ENCODE peak calls at places on chromosomes 16 and 17, in nine cellular contexts. One of them, this sample, is unnamed.

GRCh38 chr17:54435966-54436365 is 464.7 kb upstream of the TOM1L1 start:
- DNase-seq in neural progenitor cell: no peak
- DNase-seq in nephron progenitor cell: peak
- DNase-seq in Caco-2: no peak
- DNase-seq in dorsolateral prefrontal cortex: no peak
- DNase-seq in progenitor cell of endocrine pancreas: no peak
- DNase-seq in H9: peak
- DNase-seq in adrenal gland: no peak
- DNase-seq in breast epithelium: no peak
- DNase-seq in this sample: no peak

GRCh38 chr16:56479469-56479868 is 28.1 kb downstream of the OGFOD1 start:
- DNase-seq in neural progenitor cell: no peak
- DNase-seq in nephron progenitor cell: no peak
- DNase-seq in Caco-2: no peak
- DNase-seq in dorsolateral prefrontal cortex: no peak
- DNase-seq in progenitor cell of endocrine pancreas: no peak
- DNase-seq in H9: peak
- DNase-seq in adrenal gland: no peak
- DNase-seq in breast epithelium: no peak
- DNase-seq in this sample: no peak

GRCh38 chr17:76080207-76080933 is 1.4 kb downstream of the ZACN start:
- DNase-seq in neural progenitor cell: peak
- DNase-seq in nephron progenitor cell: peak
- DNase-seq in Caco-2: no peak
- DNase-seq in dorsolateral prefrontal cortex: no peak
- DNase-seq in progenitor cell of endocrine pancreas: no peak
- DNase-seq in H9: peak
- DNase-seq in adrenal gland: no peak
- DNase-seq in breast epithelium: no peak
- DNase-seq in this sample: no peak

GRCh38 chr17:47621293-47622178 is 28.2 kb upstream of the KPNB1 start:
- DNase-seq in neural progenitor cell: peak
- DNase-seq in nephron progenitor cell: peak
- DNase-seq in Caco-2: peak
- DNase-seq in dorsolateral prefrontal cortex: peak
- DNase-seq in progenitor cell of endocrine pancreas: no peak
- DNase-seq in H9: peak
- DNase-seq in adrenal gland: peak
- DNase-seq in breast epithelium: peak
- DNase-seq in this sample: peak

GRCh38 chr17:31858647-31859486 is at the start of gene COPRS:
- DNase-seq in neural progenitor cell: peak
- DNase-seq in nephron progenitor cell: peak
- DNase-seq in Caco-2: peak
- DNase-seq in dorsolateral prefrontal cortex: peak
- DNase-seq in progenitor cell of endocrine pancreas: peak
- DNase-seq in H9: peak
- DNase-seq in adrenal gland: peak
- DNase-seq in breast epithelium: peak
- DNase-seq in this sample: peak

GRCh38 chr17:52636443-52636842 is 477.9 kb upstream of the CA10 start:
- DNase-seq in neural progenitor cell: no peak
- DNase-seq in nephron progenitor cell: no peak
- DNase-seq in Caco-2: no peak
- DNase-seq in dorsolateral prefrontal cortex: no peak
- DNase-seq in progenitor cell of endocrine pancreas: no peak
- DNase-seq in H9: no peak
- DNase-seq in adrenal gland: no peak
- DNase-seq in breast epithelium: no peak
- DNase-seq in this sample: no peak

GRCh38 chr16:57000271-57001025 is 11.1 kb downstream of the NLRC5 start:
- DNase-seq in neural progenitor cell: no peak
- DNase-seq in nephron progenitor cell: no peak
- DNase-seq in Caco-2: no peak
- DNase-seq in dorsolateral prefrontal cortex: no peak
- DNase-seq in progenitor cell of endocrine pancreas: no peak
- DNase-seq in H9: no peak
- DNase-seq in adrenal gland: peak
- DNase-seq in breast epithelium: no peak
- DNase-seq in this sample: no peak

GRCh38 chr17:80825471-80826345 is 165.9 kb upstream of the CHMP6 start:
- DNase-seq in neural progenitor cell: no peak
- DNase-seq in nephron progenitor cell: no peak
- DNase-seq in Caco-2: peak
- DNase-seq in dorsolateral prefrontal cortex: no peak
- DNase-seq in progenitor cell of endocrine pancreas: no peak
- DNase-seq in H9: no peak
- DNase-seq in adrenal gland: no peak
- DNase-seq in breast epithelium: no peak
- DNase-seq in this sample: no peak

GRCh38 chr17:66964930-66965800 is 658 bp downstream of the CACNG4 start:
- DNase-seq in neural progenitor cell: peak
- DNase-seq in nephron progenitor cell: peak
- DNase-seq in Caco-2: peak
- DNase-seq in dorsolateral prefrontal cortex: no peak
- DNase-seq in progenitor cell of endocrine pancreas: peak
- DNase-seq in H9: peak
- DNase-seq in adrenal gland: no peak
- DNase-seq in breast epithelium: peak
- DNase-seq in this sample: no peak

GRCh38 chr17:58329808-58330543 is 1.4 kb upstream of the TSPOAP1 start:
- DNase-seq in neural progenitor cell: no peak
- DNase-seq in nephron progenitor cell: no peak
- DNase-seq in Caco-2: no peak
- DNase-seq in dorsolateral prefrontal cortex: no peak
- DNase-seq in progenitor cell of endocrine pancreas: no peak
- DNase-seq in H9: no peak
- DNase-seq in adrenal gland: no peak
- DNase-seq in breast epithelium: no peak
- DNase-seq in this sample: no peak

GRCh38 chr16:56625140-56625942 is at the start of gene MT1E:
- DNase-seq in neural progenitor cell: peak
- DNase-seq in nephron progenitor cell: peak
- DNase-seq in Caco-2: no peak
- DNase-seq in dorsolateral prefrontal cortex: peak
- DNase-seq in progenitor cell of endocrine pancreas: no peak
- DNase-seq in H9: no peak
- DNase-seq in adrenal gland: peak
- DNase-seq in breast epithelium: peak
- DNase-seq in this sample: peak

GRCh38 chr17:13462161-13462560 is 139.6 kb downstream of the HS3ST3A1 start:
- DNase-seq in neural progenitor cell: no peak
- DNase-seq in nephron progenitor cell: no peak
- DNase-seq in Caco-2: no peak
- DNase-seq in dorsolateral prefrontal cortex: no peak
- DNase-seq in progenitor cell of endocrine pancreas: no peak
- DNase-seq in H9: no peak
- DNase-seq in adrenal gland: no peak
- DNase-seq in breast epithelium: no peak
- DNase-seq in this sample: no peak

GRCh38 chr16:90018297-90019200 is 707 bp downstream of the DBNDD1 start:
- DNase-seq in neural progenitor cell: peak
- DNase-seq in nephron progenitor cell: peak
- DNase-seq in Caco-2: peak
- DNase-seq in dorsolateral prefrontal cortex: no peak
- DNase-seq in progenitor cell of endocrine pancreas: peak
- DNase-seq in H9: peak
- DNase-seq in adrenal gland: peak
- DNase-seq in breast epithelium: no peak
- DNase-seq in this sample: no peak

GRCh38 chr17:77375917-77376651 is 235.3 kb downstream of the SEC14L1 start:
- DNase-seq in neural progenitor cell: peak
- DNase-seq in nephron progenitor cell: peak
- DNase-seq in Caco-2: no peak
- DNase-seq in dorsolateral prefrontal cortex: no peak
- DNase-seq in progenitor cell of endocrine pancreas: no peak
- DNase-seq in H9: peak
- DNase-seq in adrenal gland: peak
- DNase-seq in breast epithelium: peak
- DNase-seq in this sample: no peak

GRCh38 chr16:14444979-14445810 is 184.9 kb downstream of the PARN start:
- DNase-seq in neural progenitor cell: no peak
- DNase-seq in nephron progenitor cell: no peak
- DNase-seq in Caco-2: no peak
- DNase-seq in dorsolateral prefrontal cortex: no peak
- DNase-seq in progenitor cell of endocrine pancreas: no peak
- DNase-seq in H9: no peak
- DNase-seq in adrenal gland: peak
- DNase-seq in breast epithelium: no peak
- DNase-seq in this sample: no peak
- TF ChIP-seq CTCF in neural progenitor cell: no peak
- TF ChIP-seq CTCF in nephron progenitor cell: no peak
- TF ChIP-seq CTCF in Caco-2: no peak
- TF ChIP-seq CTCF in dorsolateral prefrontal cortex: no peak
- TF ChIP-seq CTCF in progenitor cell of endocrine pancreas: no peak
- TF ChIP-seq CTCF in H9: no peak
- TF ChIP-seq CTCF in adrenal gland: no peak
- TF ChIP-seq CTCF in breast epithelium: no peak
- TF ChIP-seq CTCF in this sample: no peak

GRCh38 chr16:14309001-14309886 is 238.1 kb downstream of the MRTFB start:
- DNase-seq in neural progenitor cell: peak
- DNase-seq in nephron progenitor cell: no peak
- DNase-seq in Caco-2: peak
- DNase-seq in dorsolateral prefrontal cortex: no peak
- DNase-seq in progenitor cell of endocrine pancreas: peak
- DNase-seq in H9: peak
- DNase-seq in adrenal gland: no peak
- DNase-seq in breast epithelium: peak
- DNase-seq in this sample: no peak
- TF ChIP-seq CTCF in neural progenitor cell: peak
- TF ChIP-seq CTCF in nephron progenitor cell: no peak
- TF ChIP-seq CTCF in Caco-2: no peak
- TF ChIP-seq CTCF in dorsolateral prefrontal cortex: no peak
- TF ChIP-seq CTCF in progenitor cell of endocrine pancreas: peak
- TF ChIP-seq CTCF in H9: peak
- TF ChIP-seq CTCF in adrenal gland: no peak
- TF ChIP-seq CTCF in breast epithelium: no peak
- TF ChIP-seq CTCF in this sample: no peak

GRCh38 chr17:6290488-6291196 is 144.3 kb downstream of the AIPL1 start:
- DNase-seq in neural progenitor cell: no peak
- DNase-seq in nephron progenitor cell: no peak
- DNase-seq in Caco-2: no peak
- DNase-seq in dorsolateral prefrontal cortex: no peak
- DNase-seq in progenitor cell of endocrine pancreas: no peak
- DNase-seq in H9: no peak
- DNase-seq in adrenal gland: no peak
- DNase-seq in breast epithelium: no peak
- DNase-seq in this sample: no peak

DNA sequence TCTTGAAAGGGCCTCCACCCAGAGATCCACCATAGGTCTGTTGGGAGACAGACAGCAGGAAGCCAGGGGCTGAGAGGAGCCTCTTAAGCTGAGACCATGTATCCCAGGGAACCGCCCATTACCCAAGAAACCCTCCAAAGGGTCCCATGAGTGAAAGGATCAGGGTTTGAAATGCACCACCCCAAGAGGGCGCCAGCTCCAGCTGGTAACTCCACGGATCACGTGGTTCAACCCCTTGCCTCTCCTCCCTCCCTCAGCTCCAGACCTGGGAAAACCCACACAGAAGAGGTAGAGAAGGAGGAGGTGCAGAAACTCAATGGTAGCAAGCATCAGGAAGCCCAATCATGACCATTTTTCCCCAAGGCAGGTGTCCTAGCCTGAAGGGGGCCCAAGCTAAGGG is 148.7 kb downstream of the AIPL1 start:
- DNase-seq in neural progenitor cell: no peak
- DNase-seq in nephron progenitor cell: no peak
- DNase-seq in Caco-2: no peak
- DNase-seq in dorsolateral prefrontal cortex: no peak
- DNase-seq in progenitor cell of endocrine pancreas: no peak
- DNase-seq in H9: peak
- DNase-seq in adrenal gland: no peak
- DNase-seq in breast epithelium: no peak
- DNase-seq in this sample: no peak
- TF ChIP-seq CTCF in neural progenitor cell: peak
- TF ChIP-seq CTCF in nephron progenitor cell: no peak
- TF ChIP-seq CTCF in Caco-2: peak
- TF ChIP-seq CTCF in dorsolateral prefrontal cortex: no peak
- TF ChIP-seq CTCF in progenitor cell of endocrine pancreas: no peak
- TF ChIP-seq CTCF in H9: peak
- TF ChIP-seq CTCF in adrenal gland: no peak
- TF ChIP-seq CTCF in breast epithelium: no peak
- TF ChIP-seq CTCF in this sample: no peak

DNA sequence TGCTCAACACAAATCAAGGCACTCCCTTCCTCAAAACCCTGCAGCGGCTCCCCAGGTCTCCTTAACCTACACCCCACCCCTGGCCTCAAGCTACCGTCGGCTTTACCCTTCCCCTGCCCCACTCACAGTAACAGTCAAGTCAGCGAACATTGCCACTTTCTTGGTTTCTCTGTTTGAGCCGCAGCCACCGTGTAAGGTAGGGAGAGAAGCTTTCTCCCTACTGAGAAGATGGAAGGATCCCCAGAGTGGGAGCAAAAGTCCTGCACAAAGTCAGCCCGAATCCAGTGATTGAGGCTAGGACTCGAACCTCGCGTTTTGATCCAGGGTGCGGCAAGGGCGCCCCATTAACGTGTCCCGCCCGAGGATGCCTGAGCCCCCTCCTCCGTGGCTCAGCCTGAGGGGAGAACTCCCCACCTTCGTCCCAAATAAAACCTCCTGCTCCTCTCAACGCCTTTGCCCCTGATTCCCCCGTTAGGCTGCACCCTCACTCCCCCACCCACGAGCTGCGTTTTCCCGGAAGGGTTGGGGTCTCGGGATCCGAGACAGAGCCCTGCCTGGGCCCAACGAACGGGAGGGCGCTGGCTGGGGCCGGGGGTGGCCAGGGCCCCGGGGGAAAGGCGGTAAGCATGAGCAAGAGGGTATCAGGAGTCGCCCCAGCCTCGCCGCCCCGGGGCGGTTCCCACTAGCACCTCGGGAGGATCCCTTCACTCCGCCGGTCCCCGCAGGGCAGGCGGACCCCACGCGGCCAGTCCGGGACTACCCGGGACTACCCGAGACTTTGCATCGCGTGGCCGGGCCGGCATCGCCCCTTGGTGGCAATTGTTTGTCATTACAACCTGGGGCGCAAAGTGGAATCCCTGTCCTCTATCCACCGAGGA is 9.9 kb upstream of the NAGS start:
- DNase-seq in neural progenitor cell: peak
- DNase-seq in nephron progenitor cell: peak
- DNase-seq in Caco-2: peak
- DNase-seq in dorsolateral prefrontal cortex: peak
- DNase-seq in progenitor cell of endocrine pancreas: peak
- DNase-seq in H9: peak
- DNase-seq in adrenal gland: peak
- DNase-seq in breast epithelium: peak
- DNase-seq in this sample: no peak
- TF ChIP-seq CTCF in neural progenitor cell: peak
- TF ChIP-seq CTCF in nephron progenitor cell: peak
- TF ChIP-seq CTCF in Caco-2: peak
- TF ChIP-seq CTCF in dorsolateral prefrontal cortex: peak
- TF ChIP-seq CTCF in progenitor cell of endocrine pancreas: peak
- TF ChIP-seq CTCF in H9: peak
- TF ChIP-seq CTCF in adrenal gland: peak
- TF ChIP-seq CTCF in breast epithelium: peak
- TF ChIP-seq CTCF in this sample: no peak

DNA sequence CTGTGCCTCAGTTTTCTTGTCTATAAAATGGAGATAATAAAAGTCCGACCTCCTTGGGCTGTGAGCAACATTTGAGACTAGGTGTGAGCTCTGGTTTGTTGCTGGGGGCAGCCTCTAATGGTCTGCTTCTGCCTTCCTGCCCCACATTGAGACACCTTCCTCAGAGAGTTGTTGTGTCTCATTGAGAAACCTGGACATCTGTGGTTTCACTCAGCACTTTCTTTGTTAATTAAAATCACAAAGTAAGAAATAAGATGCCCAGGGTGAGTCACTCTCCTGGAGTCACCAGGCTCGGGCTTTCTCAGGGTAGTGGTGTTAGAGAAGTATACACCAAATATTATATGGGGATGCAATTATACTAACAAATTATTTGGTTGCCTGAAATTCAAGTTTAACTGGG is 389.2 kb upstream of the SALL1 start:
- DNase-seq in neural progenitor cell: no peak
- DNase-seq in nephron progenitor cell: no peak
- DNase-seq in Caco-2: no peak
- DNase-seq in dorsolateral prefrontal cortex: no peak
- DNase-seq in progenitor cell of endocrine pancreas: no peak
- DNase-seq in H9: no peak
- DNase-seq in adrenal gland: no peak
- DNase-seq in breast epithelium: no peak
- DNase-seq in this sample: no peak
- TF ChIP-seq CTCF in neural progenitor cell: no peak
- TF ChIP-seq CTCF in nephron progenitor cell: no peak
- TF ChIP-seq CTCF in Caco-2: no peak
- TF ChIP-seq CTCF in dorsolateral prefrontal cortex: no peak
- TF ChIP-seq CTCF in progenitor cell of endocrine pancreas: no peak
- TF ChIP-seq CTCF in H9: no peak
- TF ChIP-seq CTCF in adrenal gland: no peak
- TF ChIP-seq CTCF in breast epithelium: no peak
- TF ChIP-seq CTCF in this sample: no peak

This sample was measured in omental fat pad.